ENCODE peak calls at places on chromosomes 4 and X, in five cellular contexts. One of them, this sample, is unnamed. For H3K27me3, the result is how much of the 10 kb centered on the place peaks cover.

GRCh38 chr4:38463268-38463958 is 200.6 kb upstream of the KLF3 start:
- DNase-seq in H1: no peak
- DNase-seq in esophagus squamous epithelium: no peak
- DNase-seq in small intestine: no peak
- DNase-seq in right cardiac atrium: no peak
- DNase-seq in this sample: no peak

GRCh38 chrX:151151668-151152267 is 24.6 kb upstream of the GPR50 start:
- DNase-seq in right cardiac atrium: no peak
- DNase-seq in esophagus squamous epithelium: no peak
- DNase-seq in H1: peak
- DNase-seq in small intestine: peak
- DNase-seq in this sample: peak

GRCh38 chr4:149291463-149291862 is 524.2 kb downstream of the IQCM start:
- DNase-seq in H1: no peak
- DNase-seq in small intestine: no peak
- DNase-seq in right cardiac atrium: peak
- DNase-seq in esophagus squamous epithelium: no peak
- DNase-seq in this sample: no peak

GRCh38 chrX:590666-591065 is 39.9 kb upstream of the SHOX start:
- DNase-seq in H1: no peak
- DNase-seq in small intestine: no peak
- DNase-seq in right cardiac atrium: no peak
- DNase-seq in esophagus squamous epithelium: no peak
- DNase-seq in this sample: no peak

GRCh38 chrX:10564484-10564883 is 55.9 kb downstream of the MID1 start:
- DNase-seq in right cardiac atrium: no peak
- DNase-seq in small intestine: no peak
- DNase-seq in H1: no peak
- DNase-seq in esophagus squamous epithelium: no peak
- DNase-seq in this sample: no peak

GRCh38 chrX:71534773-71535544 is 2.1 kb downstream of the OGT start:
- DNase-seq in right cardiac atrium: no peak
- DNase-seq in small intestine: no peak
- DNase-seq in H1: no peak
- DNase-seq in esophagus squamous epithelium: no peak
- DNase-seq in this sample: no peak

GRCh38 chrX:40003982-40004535 is 93.7 kb downstream of the BCOR start:
- DNase-seq in H1: peak
- DNase-seq in esophagus squamous epithelium: no peak
- DNase-seq in small intestine: no peak
- DNase-seq in right cardiac atrium: no peak
- DNase-seq in this sample: no peak

GRCh38 chr4:110442309-110442708 is 33.6 kb upstream of the ENPEP start:
- DNase-seq in right cardiac atrium: no peak
- DNase-seq in small intestine: peak
- DNase-seq in esophagus squamous epithelium: no peak
- DNase-seq in H1: no peak
- DNase-seq in this sample: no peak

GRCh38 chr4:148557793-148558192 is 115.6 kb upstream of the NR3C2 start:
- DNase-seq in small intestine: no peak
- DNase-seq in esophagus squamous epithelium: no peak
- DNase-seq in H1: no peak
- DNase-seq in right cardiac atrium: no peak
- DNase-seq in this sample: no peak

GRCh38 chr4:8893227-8893623 is 21.6 kb upstream of the HMX1 start:
- DNase-seq in small intestine: no peak
- DNase-seq in right cardiac atrium: peak
- DNase-seq in H1: peak
- DNase-seq in esophagus squamous epithelium: no peak
- DNase-seq in this sample: no peak

GRCh38 chr4:152073738-152074137 is 312.9 kb upstream of the GATB start:
- DNase-seq in H1: no peak
- DNase-seq in small intestine: no peak
- DNase-seq in esophagus squamous epithelium: no peak
- DNase-seq in right cardiac atrium: peak
- DNase-seq in this sample: no peak

GRCh38 chr4:183384516-183384915 is 59.9 kb upstream of the CDKN2AIP start:
- DNase-seq in right cardiac atrium: no peak
- DNase-seq in esophagus squamous epithelium: no peak
- DNase-seq in H1: no peak
- DNase-seq in small intestine: no peak
- DNase-seq in this sample: no peak

GRCh38 chr4:82799006-82799881 is 648 bp upstream of the SCD5 start:
- DNase-seq in H1: no peak
- DNase-seq in esophagus squamous epithelium: no peak
- DNase-seq in right cardiac atrium: no peak
- DNase-seq in small intestine: no peak
- DNase-seq in this sample: no peak

GRCh38 chrX:23742174-23742692 is 843 bp downstream of the ACOT9 start:
- DNase-seq in small intestine: peak
- DNase-seq in right cardiac atrium: peak
- DNase-seq in H1: no peak
- DNase-seq in esophagus squamous epithelium: no peak
- DNase-seq in this sample: peak

GRCh38 chr4:23818097-23818648 is 71.7 kb downstream of the PPARGC1A start:
- DNase-seq in small intestine: no peak
- DNase-seq in esophagus squamous epithelium: no peak
- DNase-seq in right cardiac atrium: no peak
- DNase-seq in H1: no peak
- DNase-seq in this sample: no peak

GRCh38 chr4:10055871-10056270 is 34.6 kb upstream of the SLC2A9 start:
- DNase-seq in small intestine: no peak
- DNase-seq in H1: no peak
- DNase-seq in right cardiac atrium: no peak
- DNase-seq in esophagus squamous epithelium: no peak
- DNase-seq in this sample: no peak

GRCh38 chr4:110211007-110211769 is 12.8 kb upstream of the ELOVL6 start:
- DNase-seq in esophagus squamous epithelium: no peak
- DNase-seq in right cardiac atrium: no peak
- DNase-seq in small intestine: peak
- DNase-seq in H1: no peak
- DNase-seq in this sample: peak

GRCh38 chr4:13541720-13542576 is 2.4 kb downstream of the NKX3-2 start:
- DNase-seq in right cardiac atrium: no peak
- DNase-seq in small intestine: peak
- DNase-seq in esophagus squamous epithelium: no peak
- DNase-seq in H1: peak
- DNase-seq in this sample: no peak

GRCh38 chr4:80185787-80186548 is 11.3 kb upstream of the PRDM8 start:
- DNase-seq in small intestine: no peak
- DNase-seq in H1: no peak
- DNase-seq in right cardiac atrium: peak
- DNase-seq in esophagus squamous epithelium: no peak
- DNase-seq in this sample: no peak
- H3K4me3 ChIP-seq in small intestine: no peak
- H3K4me3 ChIP-seq in H1: peak
- H3K4me3 ChIP-seq in right cardiac atrium: peak
- H3K4me3 ChIP-seq in esophagus squamous epithelium: peak
- H3K4me3 ChIP-seq in this sample: no peak

GRCh38 chr4:157572291-157572690 is 351.8 kb downstream of the GRIA2 start:
- DNase-seq in small intestine: no peak
- DNase-seq in right cardiac atrium: no peak
- DNase-seq in H1: no peak
- DNase-seq in esophagus squamous epithelium: no peak
- DNase-seq in this sample: no peak
- H3K27me3 ChIP-seq in small intestine: under half
- H3K27me3 ChIP-seq in right cardiac atrium: under half
- H3K27me3 ChIP-seq in H1: under half
- H3K27me3 ChIP-seq in esophagus squamous epithelium: under half
- H3K27me3 ChIP-seq in this sample: under half

GRCh38 chrX:13078739-13079444 is 34.5 kb upstream of the FAM9C start:
- DNase-seq in H1: no peak
- DNase-seq in esophagus squamous epithelium: no peak
- DNase-seq in right cardiac atrium: peak
- DNase-seq in small intestine: peak
- DNase-seq in this sample: peak
- H3K4me3 ChIP-seq in H1: no peak
- H3K4me3 ChIP-seq in esophagus squamous epithelium: no peak
- H3K4me3 ChIP-seq in right cardiac atrium: peak
- H3K4me3 ChIP-seq in small intestine: no peak
- H3K4me3 ChIP-seq in this sample: no peak

DNA sequence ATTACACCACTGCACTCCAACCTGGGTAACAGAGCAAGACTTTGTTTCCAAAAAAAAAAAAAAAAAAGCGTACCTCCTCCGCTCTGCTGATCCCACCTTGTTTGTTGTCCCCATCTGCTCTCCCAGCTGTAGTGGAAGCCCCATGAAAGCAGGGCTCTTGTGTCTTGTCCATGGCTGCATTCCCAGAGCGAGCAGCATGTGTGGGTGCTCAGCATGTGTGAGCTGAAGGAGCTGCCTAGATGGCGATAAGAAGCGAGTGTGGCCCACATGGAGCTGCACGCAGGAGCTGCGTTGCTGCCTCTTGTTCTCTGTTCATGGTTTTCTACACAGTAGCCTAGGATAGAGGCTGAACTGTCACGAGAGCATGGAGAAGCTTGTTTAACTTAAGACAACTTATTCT is 12.4 kb downstream of the NSD2 start:
- DNase-seq in esophagus squamous epithelium: no peak
- DNase-seq in right cardiac atrium: no peak
- DNase-seq in H1: no peak
- DNase-seq in small intestine: no peak
- DNase-seq in this sample: no peak
- H3K27me3 ChIP-seq in esophagus squamous epithelium: under half
- H3K27me3 ChIP-seq in right cardiac atrium: under half
- H3K27me3 ChIP-seq in H1: under half
- H3K27me3 ChIP-seq in small intestine: under half
- H3K27me3 ChIP-seq in this sample: under half

GRCh38 chrX:115898382-115899001 is 272.1 kb upstream of the AGTR2 start:
- DNase-seq in small intestine: peak
- DNase-seq in H1: peak
- DNase-seq in esophagus squamous epithelium: no peak
- DNase-seq in right cardiac atrium: peak
- DNase-seq in this sample: no peak
- H3K4me3 ChIP-seq in small intestine: no peak
- H3K4me3 ChIP-seq in H1: no peak
- H3K4me3 ChIP-seq in esophagus squamous epithelium: no peak
- H3K4me3 ChIP-seq in right cardiac atrium: no peak
- H3K4me3 ChIP-seq in this sample: no peak

This sample was measured in SJSA1.